ENCODE peak calls at places on chromosomes 16 and 17, in ten cellular contexts. One of them, this sample, is unnamed.

GRCh38 chr17:32755045-32755805 is 121.7 kb downstream of the MYO1D start:
- DNase-seq in neural crest cell: no peak
- DNase-seq in cerebellar cortex: peak
- DNase-seq in mucosa of descending colon: no peak
- DNase-seq in activated T-cell treated with anti-CD3 and anti-CD28 coated beads for 48 hours: no peak
- DNase-seq in NCI-H1417: peak
- DNase-seq in neuronal stem cell: peak
- DNase-seq in GF-D8: peak
- DNase-seq in NCI-H2081: peak
- DNase-seq in lung: no peak
- DNase-seq in this sample: peak

GRCh38 chr17:55577011-55577586 is 65.8 kb upstream of the SMIM36 start:
- DNase-seq in cerebellar cortex: no peak
- DNase-seq in GF-D8: no peak
- DNase-seq in neuronal stem cell: no peak
- DNase-seq in NCI-H1417: peak
- DNase-seq in NCI-H2081: no peak
- DNase-seq in neural crest cell: no peak
- DNase-seq in mucosa of descending colon: no peak
- DNase-seq in lung: no peak
- DNase-seq in activated T-cell treated with anti-CD3 and anti-CD28 coated beads for 48 hours: peak
- DNase-seq in this sample: no peak

GRCh38 chr16:50680907-50681885 is at the start of gene SNX20:
- DNase-seq in neuronal stem cell: no peak
- DNase-seq in mucosa of descending colon: peak
- DNase-seq in neural crest cell: no peak
- DNase-seq in cerebellar cortex: no peak
- DNase-seq in activated T-cell treated with anti-CD3 and anti-CD28 coated beads for 48 hours: no peak
- DNase-seq in NCI-H1417: no peak
- DNase-seq in lung: no peak
- DNase-seq in GF-D8: peak
- DNase-seq in NCI-H2081: no peak
- DNase-seq in this sample: no peak

GRCh38 chr17:17590883-17591407 is 563 bp downstream of the PEMT start:
- DNase-seq in mucosa of descending colon: peak
- DNase-seq in neuronal stem cell: no peak
- DNase-seq in NCI-H1417: no peak
- DNase-seq in cerebellar cortex: no peak
- DNase-seq in GF-D8: no peak
- DNase-seq in lung: no peak
- DNase-seq in NCI-H2081: no peak
- DNase-seq in neural crest cell: peak
- DNase-seq in activated T-cell treated with anti-CD3 and anti-CD28 coated beads for 48 hours: no peak
- DNase-seq in this sample: no peak

GRCh38 chr16:49598386-49599170 is 225.0 kb downstream of the C16orf78 start:
- DNase-seq in lung: no peak
- DNase-seq in neuronal stem cell: no peak
- DNase-seq in mucosa of descending colon: no peak
- DNase-seq in GF-D8: no peak
- DNase-seq in neural crest cell: no peak
- DNase-seq in NCI-H2081: no peak
- DNase-seq in NCI-H1417: no peak
- DNase-seq in cerebellar cortex: no peak
- DNase-seq in activated T-cell treated with anti-CD3 and anti-CD28 coated beads for 48 hours: no peak
- DNase-seq in this sample: no peak

GRCh38 chr17:75778861-75779249 is 5.8 kb upstream of the UNK start:
- DNase-seq in activated T-cell treated with anti-CD3 and anti-CD28 coated beads for 48 hours: no peak
- DNase-seq in NCI-H1417: peak
- DNase-seq in mucosa of descending colon: peak
- DNase-seq in GF-D8: no peak
- DNase-seq in NCI-H2081: peak
- DNase-seq in cerebellar cortex: no peak
- DNase-seq in neuronal stem cell: no peak
- DNase-seq in neural crest cell: no peak
- DNase-seq in lung: no peak
- DNase-seq in this sample: no peak

GRCh38 chr17:44024271-44024663 is 9.5 kb upstream of the TMEM101 start:
- DNase-seq in neuronal stem cell: no peak
- DNase-seq in cerebellar cortex: peak
- DNase-seq in activated T-cell treated with anti-CD3 and anti-CD28 coated beads for 48 hours: no peak
- DNase-seq in neural crest cell: no peak
- DNase-seq in GF-D8: no peak
- DNase-seq in NCI-H2081: peak
- DNase-seq in mucosa of descending colon: peak
- DNase-seq in lung: no peak
- DNase-seq in NCI-H1417: no peak
- DNase-seq in this sample: no peak

GRCh38 chr16:88994704-88995103 is 17.7 kb upstream of the CBFA2T3 start:
- DNase-seq in NCI-H1417: no peak
- DNase-seq in NCI-H2081: no peak
- DNase-seq in lung: no peak
- DNase-seq in neural crest cell: no peak
- DNase-seq in GF-D8: no peak
- DNase-seq in mucosa of descending colon: no peak
- DNase-seq in neuronal stem cell: no peak
- DNase-seq in activated T-cell treated with anti-CD3 and anti-CD28 coated beads for 48 hours: no peak
- DNase-seq in cerebellar cortex: no peak
- DNase-seq in this sample: no peak

GRCh38 chr16:13036600-13036999 is 135.2 kb downstream of the SHISA9 start:
- DNase-seq in cerebellar cortex: peak
- DNase-seq in neural crest cell: peak
- DNase-seq in NCI-H1417: no peak
- DNase-seq in mucosa of descending colon: no peak
- DNase-seq in neuronal stem cell: peak
- DNase-seq in activated T-cell treated with anti-CD3 and anti-CD28 coated beads for 48 hours: no peak
- DNase-seq in lung: no peak
- DNase-seq in NCI-H2081: no peak
- DNase-seq in GF-D8: no peak
- DNase-seq in this sample: peak

GRCh38 chr17:30336369-30337171 is 2.7 kb upstream of the TMIGD1 start:
- DNase-seq in activated T-cell treated with anti-CD3 and anti-CD28 coated beads for 48 hours: peak
- DNase-seq in NCI-H2081: peak
- DNase-seq in neural crest cell: peak
- DNase-seq in NCI-H1417: peak
- DNase-seq in GF-D8: peak
- DNase-seq in neuronal stem cell: peak
- DNase-seq in mucosa of descending colon: no peak
- DNase-seq in lung: peak
- DNase-seq in cerebellar cortex: peak
- DNase-seq in this sample: peak

GRCh38 chr17:53640808-53641207 is 181.9 kb upstream of the KIF2B start:
- DNase-seq in neuronal stem cell: no peak
- DNase-seq in activated T-cell treated with anti-CD3 and anti-CD28 coated beads for 48 hours: no peak
- DNase-seq in GF-D8: no peak
- DNase-seq in mucosa of descending colon: no peak
- DNase-seq in neural crest cell: no peak
- DNase-seq in lung: no peak
- DNase-seq in NCI-H2081: no peak
- DNase-seq in NCI-H1417: no peak
- DNase-seq in cerebellar cortex: no peak
- DNase-seq in this sample: no peak

GRCh38 chr16:68086860-68087268 is 1.7 kb downstream of the NFATC3 start:
- DNase-seq in mucosa of descending colon: no peak
- DNase-seq in GF-D8: no peak
- DNase-seq in cerebellar cortex: no peak
- DNase-seq in neuronal stem cell: no peak
- DNase-seq in neural crest cell: no peak
- DNase-seq in lung: no peak
- DNase-seq in NCI-H1417: no peak
- DNase-seq in activated T-cell treated with anti-CD3 and anti-CD28 coated beads for 48 hours: no peak
- DNase-seq in NCI-H2081: no peak
- DNase-seq in this sample: no peak